ENCODE peak calls at places on chromosomes 3 and 15, in nine cellular contexts. One of them, this sample, is unnamed.

GRCh38 chr3:110106805-110107204 is 769.5 kb upstream of the DPPA4 start:
- DNase-seq in neural crest cell: no peak
- DNase-seq in AG09309: no peak
- DNase-seq in stomach: no peak
- DNase-seq in IMR-90: peak; percentile 66
- DNase-seq in esophagus squamous epithelium: no peak
- DNase-seq in Caco-2: no peak
- DNase-seq in PC-9: no peak
- DNase-seq in GM06990: no peak
- DNase-seq in this sample: no peak

GRCh38 chr3:62109534-62109933 is 263.8 kb downstream of the FEZF2 start:
- DNase-seq in neural crest cell: no peak
- DNase-seq in PC-9: peak; percentile 35
- DNase-seq in AG09309: peak; percentile 93
- DNase-seq in GM06990: no peak
- DNase-seq in stomach: no peak
- DNase-seq in Caco-2: peak; percentile 20
- DNase-seq in IMR-90: peak; percentile 96
- DNase-seq in esophagus squamous epithelium: no peak
- DNase-seq in this sample: no peak

GRCh38 chr3:63845215-63845614 is 18.4 kb downstream of the THOC7 start:
- DNase-seq in AG09309: no peak
- DNase-seq in GM06990: no peak
- DNase-seq in stomach: no peak
- DNase-seq in neural crest cell: no peak
- DNase-seq in Caco-2: peak; percentile 32
- DNase-seq in PC-9: no peak
- DNase-seq in IMR-90: no peak
- DNase-seq in esophagus squamous epithelium: no peak
- DNase-seq in this sample: no peak

GRCh38 chr3:178778579-178778978 is 242.3 kb downstream of the KCNMB2 start:
- DNase-seq in stomach: no peak
- DNase-seq in esophagus squamous epithelium: no peak
- DNase-seq in neural crest cell: no peak
- DNase-seq in PC-9: no peak
- DNase-seq in IMR-90: no peak
- DNase-seq in AG09309: no peak
- DNase-seq in Caco-2: no peak
- DNase-seq in GM06990: no peak
- DNase-seq in this sample: no peak

GRCh38 chr15:97522362-97522761 is 438.1 kb upstream of the ARRDC4 start:
- DNase-seq in neural crest cell: no peak
- DNase-seq in stomach: no peak
- DNase-seq in esophagus squamous epithelium: no peak
- DNase-seq in IMR-90: no peak
- DNase-seq in AG09309: no peak
- DNase-seq in GM06990: no peak
- DNase-seq in Caco-2: no peak
- DNase-seq in PC-9: no peak
- DNase-seq in this sample: no peak

GRCh38 chr3:4290272-4290893 is 12.8 kb upstream of the SETMAR start:
- DNase-seq in IMR-90: peak; percentile 48
- DNase-seq in neural crest cell: peak; percentile 24
- DNase-seq in esophagus squamous epithelium: no peak
- DNase-seq in PC-9: peak; percentile 38
- DNase-seq in AG09309: peak; percentile 13
- DNase-seq in Caco-2: peak; percentile 31
- DNase-seq in GM06990: no peak
- DNase-seq in stomach: no peak
- DNase-seq in this sample: no peak

GRCh38 chr3:54891540-54891897 is 36.3 kb downstream of the LRTM1 start:
- DNase-seq in GM06990: no peak
- DNase-seq in AG09309: peak; percentile 90
- DNase-seq in stomach: peak; percentile 64
- DNase-seq in Caco-2: peak; percentile 73
- DNase-seq in PC-9: peak; percentile 97
- DNase-seq in neural crest cell: peak; percentile 14
- DNase-seq in IMR-90: peak; percentile 97
- DNase-seq in esophagus squamous epithelium: peak; percentile 17
- DNase-seq in this sample: peak; percentile 93

GRCh38 chr3:16739416-16740091 is 134.3 kb upstream of the DAZL start:
- DNase-seq in stomach: no peak
- DNase-seq in neural crest cell: no peak
- DNase-seq in IMR-90: peak; percentile 50
- DNase-seq in AG09309: no peak
- DNase-seq in esophagus squamous epithelium: no peak
- DNase-seq in GM06990: no peak
- DNase-seq in Caco-2: no peak
- DNase-seq in PC-9: no peak
- DNase-seq in this sample: no peak

GRCh38 chr3:183085634-183086390 is 13.5 kb downstream of the MCCC1 start:
- DNase-seq in stomach: no peak
- DNase-seq in PC-9: no peak
- DNase-seq in GM06990: no peak
- DNase-seq in AG09309: no peak
- DNase-seq in neural crest cell: peak; percentile 14
- DNase-seq in IMR-90: peak; percentile 72
- DNase-seq in esophagus squamous epithelium: no peak
- DNase-seq in Caco-2: peak; percentile 41
- DNase-seq in this sample: no peak

GRCh38 chr3:183473969-183474368 is 45.5 kb upstream of the MCF2L2 start:
- DNase-seq in IMR-90: no peak
- DNase-seq in AG09309: no peak
- DNase-seq in stomach: no peak
- DNase-seq in GM06990: no peak
- DNase-seq in esophagus squamous epithelium: no peak
- DNase-seq in PC-9: no peak
- DNase-seq in neural crest cell: no peak
- DNase-seq in Caco-2: no peak
- DNase-seq in this sample: no peak

GRCh38 chr3:8110966-8111798 is 390.4 kb upstream of the LMCD1 start:
- DNase-seq in stomach: peak; percentile 57
- DNase-seq in AG09309: peak; percentile 5
- DNase-seq in esophagus squamous epithelium: peak; percentile 0
- DNase-seq in IMR-90: peak; percentile 31
- DNase-seq in PC-9: no peak
- DNase-seq in Caco-2: peak; percentile 76
- DNase-seq in neural crest cell: peak; percentile 80
- DNase-seq in GM06990: peak; percentile 5
- DNase-seq in this sample: no peak

GRCh38 chr15:25673972-25674371 is 189.2 kb downstream of the ATP10A start:
- DNase-seq in PC-9: no peak
- DNase-seq in stomach: no peak
- DNase-seq in IMR-90: no peak
- DNase-seq in GM06990: no peak
- DNase-seq in AG09309: no peak
- DNase-seq in neural crest cell: no peak
- DNase-seq in Caco-2: no peak
- DNase-seq in esophagus squamous epithelium: no peak
- DNase-seq in this sample: no peak

GRCh38 chr3:52277071-52277964 is 1.1 kb downstream of the WDR82 start:
- DNase-seq in IMR-90: peak; percentile 58
- DNase-seq in Caco-2: peak; percentile 50
- DNase-seq in GM06990: peak; percentile 80
- DNase-seq in AG09309: no peak
- DNase-seq in stomach: peak; percentile 77
- DNase-seq in neural crest cell: peak; percentile 46
- DNase-seq in esophagus squamous epithelium: no peak
- DNase-seq in PC-9: no peak
- DNase-seq in this sample: no peak

GRCh38 chr3:117752984-117753717 is 1043.6 kb downstream of the TUSC7 start:
- DNase-seq in PC-9: no peak
- DNase-seq in GM06990: no peak
- DNase-seq in esophagus squamous epithelium: no peak
- DNase-seq in neural crest cell: no peak
- DNase-seq in AG09309: peak; percentile 14
- DNase-seq in IMR-90: peak; percentile 90
- DNase-seq in Caco-2: no peak
- DNase-seq in stomach: no peak
- DNase-seq in this sample: no peak

GRCh38 chr3:29140706-29141105 is 140.2 kb upstream of the RBMS3 start:
- DNase-seq in Caco-2: peak; percentile 24
- DNase-seq in IMR-90: peak; percentile 36
- DNase-seq in neural crest cell: no peak
- DNase-seq in GM06990: no peak
- DNase-seq in esophagus squamous epithelium: no peak
- DNase-seq in PC-9: no peak
- DNase-seq in stomach: no peak
- DNase-seq in AG09309: no peak
- DNase-seq in this sample: no peak

GRCh38 chr3:41431386-41431785 is 232.1 kb downstream of the CTNNB1 start:
- DNase-seq in stomach: no peak
- DNase-seq in PC-9: no peak
- DNase-seq in Caco-2: no peak
- DNase-seq in IMR-90: no peak
- DNase-seq in neural crest cell: no peak
- DNase-seq in AG09309: no peak
- DNase-seq in esophagus squamous epithelium: no peak
- DNase-seq in GM06990: no peak
- DNase-seq in this sample: no peak

GRCh38 chr3:19213608-19214220 is 65.4 kb downstream of the KCNH8 start:
- DNase-seq in PC-9: no peak
- DNase-seq in AG09309: no peak
- DNase-seq in neural crest cell: no peak
- DNase-seq in stomach: no peak
- DNase-seq in GM06990: no peak
- DNase-seq in IMR-90: no peak
- DNase-seq in esophagus squamous epithelium: no peak
- DNase-seq in Caco-2: no peak
- DNase-seq in this sample: no peak
- TF ChIP-seq CTCF in PC-9: peak; percentile 32
- TF ChIP-seq CTCF in AG09309: no peak
- TF ChIP-seq CTCF in neural crest cell: peak; percentile 13
- TF ChIP-seq CTCF in stomach: no peak
- TF ChIP-seq CTCF in GM06990: peak; percentile 38
- TF ChIP-seq CTCF in IMR-90: no peak
- TF ChIP-seq CTCF in esophagus squamous epithelium: no peak
- TF ChIP-seq CTCF in Caco-2: no peak
- TF ChIP-seq CTCF in this sample: no peak

GRCh38 chr3:86782271-86782670 is 208.7 kb downstream of the VGLL3 start:
- DNase-seq in PC-9: no peak
- DNase-seq in stomach: no peak
- DNase-seq in Caco-2: no peak
- DNase-seq in AG09309: peak; percentile 33
- DNase-seq in esophagus squamous epithelium: no peak
- DNase-seq in IMR-90: peak; percentile 42
- DNase-seq in neural crest cell: no peak
- DNase-seq in GM06990: no peak
- DNase-seq in this sample: no peak

GRCh38 chr3:86787091-86787490 is 203.9 kb downstream of the VGLL3 start:
- DNase-seq in AG09309: no peak
- DNase-seq in GM06990: no peak
- DNase-seq in esophagus squamous epithelium: no peak
- DNase-seq in neural crest cell: no peak
- DNase-seq in Caco-2: no peak
- DNase-seq in IMR-90: peak; percentile 22
- DNase-seq in stomach: no peak
- DNase-seq in PC-9: peak; percentile 76
- DNase-seq in this sample: no peak

GRCh38 chr3:86788371-86788770 is 202.6 kb downstream of the VGLL3 start:
- DNase-seq in neural crest cell: no peak
- DNase-seq in Caco-2: no peak
- DNase-seq in IMR-90: no peak
- DNase-seq in PC-9: no peak
- DNase-seq in esophagus squamous epithelium: no peak
- DNase-seq in GM06990: no peak
- DNase-seq in stomach: no peak
- DNase-seq in AG09309: no peak
- DNase-seq in this sample: no peak

GRCh38 chr3:86782860-86783259 is 208.1 kb downstream of the VGLL3 start:
- DNase-seq in neural crest cell: no peak
- DNase-seq in GM06990: no peak
- DNase-seq in IMR-90: no peak
- DNase-seq in stomach: no peak
- DNase-seq in PC-9: no peak
- DNase-seq in AG09309: no peak
- DNase-seq in esophagus squamous epithelium: no peak
- DNase-seq in Caco-2: no peak
- DNase-seq in this sample: no peak

GRCh38 chr3:86785381-86785780 is 205.6 kb downstream of the VGLL3 start:
- DNase-seq in esophagus squamous epithelium: no peak
- DNase-seq in IMR-90: peak; percentile 72
- DNase-seq in GM06990: no peak
- DNase-seq in PC-9: no peak
- DNase-seq in AG09309: peak; percentile 39
- DNase-seq in neural crest cell: no peak
- DNase-seq in Caco-2: no peak
- DNase-seq in stomach: no peak
- DNase-seq in this sample: no peak
- TF ChIP-seq CTCF in esophagus squamous epithelium: no peak
- TF ChIP-seq CTCF in IMR-90: peak; percentile 70
- TF ChIP-seq CTCF in GM06990: no peak
- TF ChIP-seq CTCF in PC-9: peak; percentile 20
- TF ChIP-seq CTCF in AG09309: peak; percentile 46
- TF ChIP-seq CTCF in neural crest cell: peak; percentile 58
- TF ChIP-seq CTCF in Caco-2: no peak
- TF ChIP-seq CTCF in stomach: no peak
- TF ChIP-seq CTCF in this sample: peak; percentile 78

GRCh38 chr3:24149032-24149431 is 203.9 kb downstream of the NR1D2 start:
- DNase-seq in PC-9: no peak
- DNase-seq in Caco-2: no peak
- DNase-seq in GM06990: no peak
- DNase-seq in AG09309: no peak
- DNase-seq in neural crest cell: no peak
- DNase-seq in stomach: no peak
- DNase-seq in IMR-90: no peak
- DNase-seq in esophagus squamous epithelium: no peak
- DNase-seq in this sample: no peak
- TF ChIP-seq CTCF in PC-9: no peak
- TF ChIP-seq CTCF in Caco-2: no peak
- TF ChIP-seq CTCF in GM06990: peak; percentile 42
- TF ChIP-seq CTCF in AG09309: no peak
- TF ChIP-seq CTCF in neural crest cell: no peak
- TF ChIP-seq CTCF in stomach: no peak
- TF ChIP-seq CTCF in IMR-90: no peak
- TF ChIP-seq CTCF in esophagus squamous epithelium: no peak
- TF ChIP-seq CTCF in this sample: peak; percentile 12

DNA sequence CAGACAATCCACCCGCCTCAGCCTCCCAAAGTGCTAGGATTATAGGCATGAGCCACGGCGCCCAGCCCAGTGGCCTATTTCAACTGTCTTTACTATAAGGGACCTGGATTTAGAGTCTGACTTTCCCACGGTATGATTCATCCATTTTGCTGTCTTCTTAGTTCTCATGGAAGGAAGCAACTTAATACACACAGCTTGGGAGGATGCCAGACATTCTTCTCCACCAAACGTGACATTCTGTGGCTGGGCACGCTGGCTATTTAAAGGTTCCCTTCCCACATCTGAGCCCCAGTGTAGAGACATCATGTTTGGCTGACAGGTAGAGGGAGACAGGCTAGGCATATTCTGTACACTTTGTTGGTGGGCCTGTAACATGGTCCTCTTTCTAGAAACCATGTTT is 26.2 kb downstream of the FAM43A start:
- DNase-seq in GM06990: no peak
- DNase-seq in PC-9: peak; percentile 99
- DNase-seq in AG09309: peak; percentile 89
- DNase-seq in esophagus squamous epithelium: no peak
- DNase-seq in neural crest cell: no peak
- DNase-seq in IMR-90: peak; percentile 91
- DNase-seq in Caco-2: no peak
- DNase-seq in stomach: no peak
- DNase-seq in this sample: no peak
- TF ChIP-seq CTCF in GM06990: no peak
- TF ChIP-seq CTCF in PC-9: no peak
- TF ChIP-seq CTCF in AG09309: no peak
- TF ChIP-seq CTCF in esophagus squamous epithelium: no peak
- TF ChIP-seq CTCF in neural crest cell: no peak
- TF ChIP-seq CTCF in IMR-90: no peak
- TF ChIP-seq CTCF in Caco-2: no peak
- TF ChIP-seq CTCF in stomach: no peak
- TF ChIP-seq CTCF in this sample: peak; percentile 13

This sample was measured in osteocyte.